ENCODE peak calls at places on chromosomes 7 and 10, in five cellular contexts. M is HCT116, X is MM.1S, A is HepG2, S is A549. V is an unnamed sample.

GRCh38 chr10:80544316-80544953 is 6.7 kb downstream of the SH2D4B start:
- DNase-seq in M (no peak), X (no peak), A (no peak), S (no peak), V (no peak)

GRCh38 chr10:46091080-46091833 is 45.2 kb upstream of the MSMB start:
- DNase-seq in S (no peak), A (no peak), X (peak), M (no peak), V (no peak)

GRCh38 chr10:52213511-52213831 is 100.6 kb upstream of the DKK1 start:
- DNase-seq in X (no peak), A (peak), S (no peak), M (no peak), V (peak)

GRCh38 chr10:125048101-125048864 is 106.4 kb downstream of the ZRANB1 start:
- DNase-seq in A (peak), S (peak), M (peak), X (peak), V (peak)

GRCh38 chr7:42691030-42691639 is 220.7 kb downstream of the C7orf25 start:
- DNase-seq in S (peak), A (peak), M (peak), X (peak), V (peak)

GRCh38 chr10:44998146-44998631 is 2.5 kb upstream of the ZNF22 start:
- DNase-seq in M (no peak), X (no peak), S (no peak), A (no peak), V (peak)

GRCh38 chr7:42991024-42991423 is 58.8 kb downstream of the MRPL32 start:
- DNase-seq in A (no peak), X (no peak), M (no peak), S (no peak), V (no peak)

GRCh38 chr10:12073526-12073925 is 4.8 kb downstream of the DHTKD1 start:
- DNase-seq in A (no peak), M (no peak), X (no peak), S (no peak), V (peak)

GRCh38 chr10:72140174-72140573 is 51.8 kb upstream of the SPOCK2 start:
- DNase-seq in S (no peak), A (no peak), X (no peak), M (no peak), V (no peak)

GRCh38 chr7:22039696-22040095 is 94.0 kb upstream of the CDCA7L start:
- DNase-seq in S (no peak), M (no peak), X (no peak), A (no peak), V (no peak)

GRCh38 chr7:130140551-130141160 is 64.5 kb downstream of the TMEM209 start:
- DNase-seq in S (no peak), X (no peak), M (no peak), A (no peak), V (no peak)

GRCh38 chr7:27868117-27868516 is 128.2 kb downstream of the TAX1BP1 start:
- DNase-seq in X (no peak), A (no peak), S (no peak), M (no peak), V (peak)

GRCh38 chr7:1689356-1689755 is 19.3 kb downstream of the ELFN1 start:
- DNase-seq in S (no peak), M (no peak), X (no peak), A (no peak), V (no peak)

GRCh38 chr7:28954446-28954845 is 3.7 kb downstream of the TRIL start:
- DNase-seq in M (no peak), X (no peak), A (no peak), S (no peak), V (peak)

GRCh38 chr7:107463139-107464078 is 6.4 kb upstream of the GPR22 start:
- DNase-seq in A (peak), X (peak), S (peak), M (peak), V (peak)

GRCh38 chr10:101704306-101704705 is 9.3 kb upstream of the FBXW4 start:
- DNase-seq in M (no peak), S (no peak), A (no peak), X (no peak), V (no peak)

GRCh38 chr10:26860026-26860541 is 674 bp downstream of the ABI1 start:
- DNase-seq in S (peak), X (peak), M (no peak), A (peak), V (peak)

GRCh38 chr10:28778524-28778923 is 101.2 kb downstream of the BAMBI start:
- DNase-seq in A (no peak), X (no peak), M (no peak), S (no peak), V (no peak)

GRCh38 chr7:105849122-105849855 is 27.1 kb downstream of the ATXN7L1 start:
- DNase-seq in S (no peak), A (peak), M (no peak), X (peak), V (peak)

GRCh38 chr10:112333452-112333851 is 40.5 kb upstream of the ACSL5 start:
- DNase-seq in M (no peak), S (no peak), X (no peak), A (no peak), V (no peak)

GRCh38 chr7:46244752-46245151 is 323.7 kb upstream of the IGFBP3 start:
- DNase-seq in S (no peak), X (no peak), M (no peak), A (no peak), V (peak)

GRCh38 chr10:31397852-31398251 is 78.8 kb downstream of the ZEB1 start:
- DNase-seq in A (no peak), X (peak), M (no peak), S (no peak), V (no peak)

GRCh38 chr7:117424090-117424829 is 3.0 kb downstream of the ASZ1 start:
- DNase-seq in S (no peak), M (no peak), X (no peak), A (no peak), V (no peak)

GRCh38 chr10:129035052-129035805 is 431.8 kb upstream of the MGMT start:
- DNase-seq in M (no peak), X (no peak), S (no peak), A (no peak), V (no peak)

GRCh38 chr10:43939939-43940810 is 291.5 kb upstream of the ZNF32 start:
- DNase-seq in M (no peak), X (no peak), A (no peak), S (no peak), V (peak)

GRCh38 chr10:78528749-78529204 is 495.1 kb downstream of the RPS24 start:
- DNase-seq in A (peak), M (no peak), S (no peak), X (no peak), V (no peak)

GRCh38 chr7:104956753-104957450 is 57.1 kb upstream of the KMT2E start:
- DNase-seq in X (peak), M (no peak), S (no peak), A (no peak), V (peak)

GRCh38 chr10:986881-987634 is 1.2 kb upstream of the GTPBP4 start:
- DNase-seq in M (no peak), S (no peak), A (no peak), X (no peak), V (peak)

GRCh38 chr7:40316176-40316575 is 181.4 kb downstream of the SUGCT start:
- DNase-seq in M (no peak), S (no peak), A (no peak), X (no peak), V (no peak)

GRCh38 chr10:96765406-96766240 is 45.3 kb upstream of the PIK3AP1 start:
- DNase-seq in S (peak), X (peak), M (peak), A (peak), V (peak)

GRCh38 chr7:141598408-141598807 is 47.2 kb downstream of the AGK start:
- DNase-seq in A (no peak), S (no peak), X (no peak), M (no peak), V (no peak)

GRCh38 chr7:148698397-148699023 is at the start of gene CUL1:
- DNase-seq in A (peak), X (peak), S (peak), M (peak), V (peak)

GRCh38 chr10:124267231-124267885 is 151.4 kb downstream of the OAT start:
- DNase-seq in S (no peak), X (no peak), M (no peak), A (no peak), V (peak)

GRCh38 chr7:140225562-140226249 is 48.9 kb upstream of the KDM7A start:
- DNase-seq in X (peak), S (no peak), A (peak), M (no peak), V (no peak)

GRCh38 chr10:34288634-34289033 is 526.5 kb downstream of the PARD3 start:
- DNase-seq in M (peak), A (no peak), X (no peak), S (no peak), V (peak)

GRCh38 chr7:155682484-155682883 is 38.0 kb downstream of the RBM33 start:
- DNase-seq in M (no peak), A (peak), S (no peak), X (no peak), V (no peak)

GRCh38 chr7:44935583-44935982 is 43.2 kb downstream of the MYO1G start:
- DNase-seq in A (no peak), S (no peak), X (no peak), M (no peak), V (no peak)

GRCh38 chr7:44935016-44935415 is 43.8 kb downstream of the MYO1G start:
- DNase-seq in S (no peak), X (no peak), A (no peak), M (no peak), V (no peak)

GRCh38 chr7:44936322-44936721 is 42.5 kb downstream of the MYO1G start:
- DNase-seq in A (no peak), M (no peak), S (no peak), X (no peak), V (no peak)

GRCh38 chr7:44930921-44931320 is 45.6 kb upstream of the PURB start:
- DNase-seq in X (no peak), M (no peak), A (no peak), S (no peak), V (no peak)
- TF ChIP-seq CTCF in X (no peak), M (no peak), A (no peak), S (no peak), V (no peak)

GRCh38 chr7:115227473-115228235 is 305.8 kb downstream of the MDFIC start:
- DNase-seq in X (no peak), M (no peak), A (no peak), S (no peak), V (no peak)

GRCh38 chr7:115229401-115230083 is 307.6 kb downstream of the MDFIC start:
- DNase-seq in S (no peak), A (peak), M (no peak), X (peak), V (peak)

GRCh38 chr7:115224923-115225322 is 303.0 kb downstream of the MDFIC start:
- DNase-seq in X (no peak), A (no peak), M (no peak), S (no peak), V (no peak)

GRCh38 chr7:115223959-115224358 is 302.1 kb downstream of the MDFIC start:
- DNase-seq in X (no peak), S (no peak), M (no peak), A (no peak), V (no peak)

DNA sequence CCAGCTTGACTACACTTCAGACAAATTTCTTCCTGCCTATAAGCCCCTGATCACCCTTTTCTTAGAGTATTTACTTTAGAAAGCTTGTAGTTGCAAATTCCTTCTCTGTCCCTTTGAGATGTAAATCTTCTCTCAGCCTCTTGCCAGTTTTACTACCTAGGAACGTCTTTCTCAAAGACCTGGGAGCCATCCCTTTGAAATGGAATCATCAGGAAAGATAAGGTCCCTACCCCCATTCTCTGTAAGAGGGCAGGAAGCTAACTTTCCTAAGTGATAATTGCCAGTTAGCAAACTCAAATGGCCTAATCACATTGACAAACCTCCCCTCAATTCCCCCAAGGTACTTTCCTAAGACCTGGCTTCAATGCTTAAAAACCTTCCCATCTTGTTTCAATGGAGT is 304.5 kb downstream of the MDFIC start:
- DNase-seq in X (no peak), M (no peak), A (no peak), S (no peak), V (no peak)
- H3K4me3 ChIP-seq in X (no peak), M (no peak), A (no peak), S (no peak), V (no peak)

GRCh38 chr10:99548041-99548530 is 15.3 kb downstream of the NKX2-3 start:
- DNase-seq in S (peak), A (peak), X (peak), M (peak), V (peak)
- TF ChIP-seq CTCF in S (peak), A (peak), X (peak), M (peak), V (peak)

GRCh38 chr10:84160663-84161362 is 12.8 kb upstream of the GPR15LG start:
- DNase-seq in M (no peak), X (no peak), S (no peak), A (no peak), V (no peak)
- H3K4me3 ChIP-seq in M (no peak), X (no peak), S (no peak), A (no peak), V (no peak)